ENCODE peak calls at places on chromosomes 11 and 22, in four cellular contexts. W, V, M and Q are unnamed samples.

GRCh38 chr22:47465222-47465621 is 702.8 kb downstream of the TBC1D22A start:
- DNase-seq in W (no peak), V (no peak), M (no peak), Q (no peak)

GRCh38 chr11:134330611-134331564 is 900 bp upstream of the GLB1L2 start:
- DNase-seq in W (no peak), V (no peak), M (peak; percentile 36), Q (no peak)

GRCh38 chr11:34730544-34731295 is 109.8 kb downstream of the EHF start:
- DNase-seq in W (no peak), V (peak; percentile 63), M (no peak), Q (no peak)

GRCh38 chr11:114366331-114367243 is 33.7 kb downstream of the C11orf71 start:
- DNase-seq in W (no peak), V (peak; percentile 87), M (no peak), Q (no peak)

GRCh38 chr11:35619754-35620640 is 1.7 kb downstream of the FJX1 start:
- DNase-seq in W (peak; percentile 47), V (peak; percentile 32), M (peak; percentile 33), Q (peak; percentile 16)

GRCh38 chr11:64868904-64869570 is 9.4 kb downstream of the EHD1 start:
- DNase-seq in W (no peak), V (peak; percentile 97), M (no peak), Q (no peak)

GRCh38 chr11:108199446-108200321 is 22.8 kb downstream of the NPAT start:
- DNase-seq in W (no peak), V (peak; percentile 53), M (no peak), Q (no peak)

GRCh38 chr22:44202261-44202789 is 21.6 kb downstream of the PARVG start:
- DNase-seq in W (no peak), V (no peak), M (no peak), Q (no peak)

GRCh38 chr11:59145534-59145933 is 2.9 kb downstream of the FAM111A start:
- DNase-seq in W (no peak), V (peak; percentile 37), M (no peak), Q (no peak)

GRCh38 chr22:47564158-47564450 is 801.7 kb downstream of the TBC1D22A start:
- DNase-seq in W (no peak), V (no peak), M (no peak), Q (no peak)

GRCh38 chr22:23709107-23709506 is 18.3 kb downstream of the RGL4 start:
- DNase-seq in W (no peak), V (no peak), M (no peak), Q (no peak)

GRCh38 chr11:16946477-16947282 is 67.5 kb downstream of the PLEKHA7 start:
- DNase-seq in W (no peak), V (no peak), M (no peak), Q (no peak)
- H3K4me1 ChIP-seq in W (no peaks in the 10 kb centered on the region), V (no peaks in the 10 kb centered on the region), M (no peaks in the 10 kb centered on the region), Q (peaks cover 10% of the 10 kb centered on the region)

GRCh38 chr22:29267462-29267857 is 321 bp downstream of the RHBDD3 start:
- DNase-seq in W (no peak), V (no peak), M (no peak), Q (no peak)

GRCh38 chr22:29268511-29269229 is 602 bp downstream of the EWSR1 start:
- DNase-seq in W (peak; percentile 69), V (peak; percentile 31), M (peak; percentile 75), Q (peak; percentile 74)

GRCh38 chr22:29269230-29269604 is 1.1 kb downstream of the EWSR1 start:
- DNase-seq in W (no peak), V (no peak), M (no peak), Q (no peak)

GRCh38 chr22:29266564-29267461 is 968 bp downstream of the RHBDD3 start:
- DNase-seq in W (no peak), V (no peak), M (no peak), Q (no peak)

GRCh38 chr22:29267858-29268510 is at the start of the genes EWSR1 and RHBDD3:
- DNase-seq in W (peak; percentile 98), V (peak; percentile 88), M (peak; percentile 98), Q (peak; percentile 95)
- H3K4me1 ChIP-seq in W (peaks cover 51% of the 10 kb centered on the region), V (peaks cover 27% of the 10 kb centered on the region), M (peaks cover 33% of the 10 kb centered on the region), Q (peaks cover 73% of the 10 kb centered on the region)

GRCh38 chr11:33709471-33709870 is 8.8 kb upstream of the C11orf91 start:
- DNase-seq in W (no peak), V (no peak), M (no peak), Q (no peak)

GRCh38 chr11:33713914-33714398 is 13.3 kb upstream of the C11orf91 start:
- DNase-seq in W (no peak), V (no peak), M (no peak), Q (no peak)

GRCh38 chr11:33708970-33709369 is 8.3 kb upstream of the C11orf91 start:
- DNase-seq in W (no peak), V (peak; percentile 23), M (no peak), Q (no peak)

GRCh38 chr11:33713162-33713913 is 12.7 kb upstream of the C11orf91 start:
- DNase-seq in W (no peak), V (no peak), M (no peak), Q (no peak)

DNA sequence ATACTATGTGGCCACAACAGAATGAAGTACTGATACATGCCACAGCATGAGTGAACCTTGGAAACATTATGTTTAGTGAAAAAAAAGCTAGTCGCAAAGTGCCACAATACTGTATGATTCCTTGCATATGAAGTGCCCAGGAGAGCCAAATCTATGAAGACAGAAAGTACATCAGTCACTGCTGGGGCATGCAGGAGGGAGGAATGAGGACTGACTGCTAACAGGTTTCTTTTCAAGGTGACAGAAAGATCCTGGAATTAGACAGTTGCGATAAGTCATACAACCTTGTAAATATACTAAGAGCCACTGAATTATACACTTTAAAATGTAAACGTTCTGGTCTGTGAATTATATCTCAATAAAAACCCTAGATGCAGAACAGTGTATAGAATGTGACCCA is 11.8 kb upstream of the C11orf91 start:
- DNase-seq in W (no peak), V (no peak), M (no peak), Q (no peak)
- H3K4me1 ChIP-seq in W (peaks cover 18% of the 10 kb centered on the region), V (peaks cover 59% of the 10 kb centered on the region), M (peaks cover 10% of the 10 kb centered on the region), Q (peaks cover 88% of the 10 kb centered on the region)

GRCh38 chr22:30123463-30123862 is 43.2 kb downstream of the HORMAD2 start:
- DNase-seq in W (no peak), V (no peak), M (no peak), Q (no peak)

GRCh38 chr22:30132290-30132996 is 52.2 kb downstream of the HORMAD2 start:
- DNase-seq in W (no peak), V (no peak), M (no peak), Q (no peak)

GRCh38 chr22:30129636-30130035 is 49.4 kb downstream of the HORMAD2 start:
- DNase-seq in W (no peak), V (peak; percentile 35), M (no peak), Q (no peak)

GRCh38 chr22:30127749-30128166 is 47.5 kb downstream of the HORMAD2 start:
- DNase-seq in W (no peak), V (no peak), M (no peak), Q (no peak)

GRCh38 chr22:30128511-30128910 is 48.2 kb downstream of the HORMAD2 start:
- DNase-seq in W (no peak), V (no peak), M (no peak), Q (no peak)
- H3K4me1 ChIP-seq in W (no peaks in the 10 kb centered on the region), V (no peaks in the 10 kb centered on the region), M (no peaks in the 10 kb centered on the region), Q (no peaks in the 10 kb centered on the region)

GRCh38 chr11:72787262-72788104 is 6.4 kb downstream of the STARD10 start:
- DNase-seq in W (no peak), V (no peak), M (peak; percentile 86), Q (no peak)

GRCh38 chr11:72786305-72787261 is 7.3 kb downstream of the STARD10 start:
- DNase-seq in W (no peak), V (peak; percentile 81), M (peak; percentile 84), Q (no peak)

GRCh38 chr11:72783144-72783910 is 10.5 kb downstream of the STARD10 start:
- DNase-seq in W (no peak), V (no peak), M (peak; percentile 46), Q (no peak)

GRCh38 chr11:72782081-72782920 is 11.5 kb downstream of the STARD10 start:
- DNase-seq in W (no peak), V (no peak), M (peak; percentile 79), Q (no peak)

GRCh38 chr11:72784662-72785061 is 9.2 kb downstream of the STARD10 start:
- DNase-seq in W (no peak), V (no peak), M (peak; percentile 38), Q (no peak)
- H3K4me1 ChIP-seq in W (peaks cover 26% of the 10 kb centered on the region), V (peaks cover 53% of the 10 kb centered on the region), M (peaks cover 60% of the 10 kb centered on the region), Q (peaks cover 41% of the 10 kb centered on the region)

DNA sequence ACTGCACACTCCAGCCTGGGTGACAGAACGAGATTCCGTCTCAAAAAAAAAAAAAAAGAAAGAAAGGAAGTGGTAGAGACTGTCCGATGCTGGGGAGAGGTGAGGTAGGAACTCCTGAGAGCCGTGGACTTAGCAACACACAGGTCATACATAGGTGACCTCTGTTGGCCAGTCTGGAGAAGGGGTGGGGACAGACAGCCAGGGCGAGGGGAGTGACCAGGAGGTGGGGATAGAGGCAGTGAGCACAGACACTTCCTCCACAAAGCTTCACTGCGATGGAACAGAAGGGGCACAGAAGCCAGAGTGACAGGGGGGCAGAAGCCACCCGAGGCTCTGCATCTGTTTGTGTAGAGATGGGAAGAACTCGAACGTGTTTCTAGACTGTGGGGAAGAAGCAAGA is 47.1 kb downstream of the MYH9 start:
- DNase-seq in W (no peak), V (no peak), M (no peak), Q (no peak)
- H3K4me1 ChIP-seq in W (peaks cover 72% of the 10 kb centered on the region), V (peaks cover 2% of the 10 kb centered on the region), M (peaks cover 32% of the 10 kb centered on the region), Q (peaks cover 100% of the 10 kb centered on the region)

GRCh38 chr11:125348141-125348651 is 147.9 kb downstream of the FEZ1 start:
- DNase-seq in W (no peak), V (no peak), M (no peak), Q (no peak)
- H3K4me1 ChIP-seq in W (peaks cover 5% of the 10 kb centered on the region), V (no peaks in the 10 kb centered on the region), M (no peaks in the 10 kb centered on the region), Q (peaks cover 39% of the 10 kb centered on the region)

DNA sequence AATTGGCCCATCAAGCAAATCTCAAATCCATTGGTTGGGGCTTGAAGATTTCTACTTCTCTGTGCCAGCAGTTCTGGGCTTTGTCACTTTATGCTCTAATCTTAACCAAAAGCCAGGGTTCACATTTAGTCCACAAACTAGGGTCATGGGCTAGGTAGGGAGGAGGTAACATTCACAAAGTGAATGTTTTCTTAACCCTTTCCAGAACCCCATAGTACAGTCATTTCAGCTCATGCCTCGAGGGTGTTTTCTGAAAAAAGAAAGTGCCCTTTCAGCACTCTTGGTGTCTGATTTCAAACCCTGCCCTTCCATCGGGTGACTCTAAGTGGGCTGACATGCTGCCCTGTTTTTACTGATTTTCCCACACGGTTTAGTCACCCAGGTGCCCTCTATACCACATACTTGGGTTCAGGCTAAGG is 2.6 kb downstream of the POU2AF1 start:
- DNase-seq in W (no peak), V (peak; percentile 39), M (no peak), Q (no peak)
- H3K4me1 ChIP-seq in W (no peaks in the 10 kb centered on the region), V (no peaks in the 10 kb centered on the region), M (no peaks in the 10 kb centered on the region), Q (peaks cover 10% of the 10 kb centered on the region)

GRCh38 chr11:12411806-12412727 is 34.7 kb downstream of the PARVA start:
- DNase-seq in W (peak; percentile 66), V (peak; percentile 79), M (peak; percentile 59), Q (peak; percentile 63)

GRCh38 chr11:12409621-12410005 is 32.2 kb downstream of the PARVA start:
- DNase-seq in W (no peak), V (no peak), M (no peak), Q (no peak)

GRCh38 chr11:12413141-12414055 is 36.0 kb downstream of the PARVA start:
- DNase-seq in W (no peak), V (no peak), M (no peak), Q (no peak)

GRCh38 chr11:12410006-12410728 is 32.8 kb downstream of the PARVA start:
- DNase-seq in W (no peak), V (peak; percentile 30), M (no peak), Q (no peak)

GRCh38 chr11:12411395-12411794 is 34.0 kb downstream of the PARVA start:
- DNase-seq in W (no peak), V (no peak), M (no peak), Q (no peak)
- H3K4me1 ChIP-seq in W (peaks cover 38% of the 10 kb centered on the region), V (peaks cover 14% of the 10 kb centered on the region), M (peaks cover 5% of the 10 kb centered on the region), Q (peaks cover 78% of the 10 kb centered on the region)